ENCODE peak calls at places on chromosomes 3 and 15, in six cellular contexts. S is NCI-H1092 treated with DMSO at 0.1 percent for 48 hours; O is T-helper 1 cell; J is stimulated activated naive CD4-positive, alpha-beta T cell; C is uterus; F is GM12864. A is an unnamed sample.

GRCh38 chr3:50364573-50365079 is 5.3 kb upstream of the TMEM115 start:
- DNase-seq in S (no peak), O (no peak), F (no peak), J (no peak), C (no peak), A (no peak)

GRCh38 chr15:100898661-100899462 is 19.2 kb downstream of the ALDH1A3 start:
- DNase-seq in F (no peak), C (no peak), J (no peak), S (no peak), O (no peak), A (no peak)

GRCh38 chr3:159825216-159825854 is 163.3 kb upstream of the IL12A start:
- DNase-seq in C (no peak), J (no peak), F (no peak), O (no peak), S (no peak), A (no peak)

GRCh38 chr3:161251716-161252115 is 30.6 kb downstream of the NMD3 start:
- DNase-seq in O (no peak), F (no peak), J (no peak), C (no peak), S (no peak), A (no peak)

GRCh38 chr15:53739651-53740050 is 19.8 kb downstream of the WDR72 start:
- DNase-seq in C (no peak), J (no peak), O (no peak), F (no peak), S (no peak), A (no peak)

GRCh38 chr3:190088890-190089289 is 31.8 kb downstream of the P3H2 start:
- DNase-seq in C (no peak), S (no peak), J (no peak), O (no peak), F (no peak), A (no peak)

GRCh38 chr15:80343610-80344009 is 60.6 kb upstream of the ARNT2 start:
- DNase-seq in F (no peak), C (peak; percentile 37), O (no peak), S (no peak), J (no peak), A (peak; percentile 77)

GRCh38 chr15:97177135-97177704 is 783.3 kb upstream of the ARRDC4 start:
- DNase-seq in F (no peak), C (no peak), S (peak; percentile 14), O (no peak), J (no peak), A (no peak)

GRCh38 chr15:38164507-38164906 is 88.1 kb upstream of the SPRED1 start:
- DNase-seq in F (no peak), O (no peak), J (no peak), C (no peak), S (no peak), A (no peak)

GRCh38 chr3:170331143-170331542 is 26.4 kb upstream of the SKIL start:
- DNase-seq in O (no peak), F (no peak), J (no peak), S (no peak), C (no peak), A (no peak)

GRCh38 chr15:51322622-51323296 is 15.6 kb downstream of the CYP19A1 start:
- DNase-seq in C (no peak), F (no peak), S (no peak), O (no peak), J (no peak), A (peak; percentile 30)

GRCh38 chr15:29873942-29874341 is 51.7 kb upstream of the TJP1 start:
- DNase-seq in J (no peak), O (no peak), F (no peak), C (no peak), S (no peak), A (no peak)

GRCh38 chr15:78382114-78382886 is 42.1 kb downstream of the CRABP1 start:
- DNase-seq in C (no peak), F (no peak), J (no peak), S (no peak), O (no peak), A (no peak)

GRCh38 chr15:85515212-85515611 is 134.8 kb downstream of the AKAP13 start:
- DNase-seq in J (no peak), C (no peak), S (no peak), F (no peak), O (no peak), A (no peak)

A was measured in heart right ventricle.